ENCODE peak calls at places on chromosomes 16 and 17, in five cellular contexts. Y, E, U, S and O are unnamed samples.

GRCh38 chr16:59633996-59634579 is 900.0 kb upstream of the GOT2 start:
- DNase-seq in S (peak; percentile 76), Y (no peak), E (no peak), U (no peak), O (peak; percentile 92)

GRCh38 chr16:85286066-85286712 is 173.9 kb upstream of the CIBAR2 start:
- DNase-seq in U (no peak), Y (no peak), E (peak; percentile 83), S (peak; percentile 89), O (peak; percentile 58)

GRCh38 chr17:8742274-8742673 is 2.4 kb downstream of the CCDC42 start:
- DNase-seq in E (no peak), S (no peak), Y (no peak), U (no peak), O (no peak)

GRCh38 chr16:17431904-17432625 is 38.7 kb downstream of the XYLT1 start:
- DNase-seq in S (peak; percentile 48), E (no peak), Y (no peak), U (no peak), O (no peak)

GRCh38 chr16:74578838-74579237 is 28.1 kb downstream of the GLG1 start:
- DNase-seq in Y (no peak), U (no peak), S (no peak), E (no peak), O (no peak)

GRCh38 chr17:33892677-33893076 is 362.4 kb upstream of the CCL2 start:
- DNase-seq in S (no peak), E (no peak), Y (no peak), U (no peak), O (no peak)

GRCh38 chr16:89924298-89924924 is 1.3 kb downstream of the TUBB3 start:
- DNase-seq in Y (no peak), E (no peak), U (no peak), S (peak; percentile 43), O (peak; percentile 84)

GRCh38 chr17:39612291-39612894 is 4.7 kb upstream of the NEUROD2 start:
- DNase-seq in Y (no peak), S (no peak), E (no peak), U (no peak), O (no peak)

GRCh38 chr17:45081046-45081703 is 20.1 kb downstream of the NMT1 start:
- DNase-seq in U (no peak), E (no peak), S (no peak), Y (no peak), O (no peak)

GRCh38 chr16:354971-355441 is 2.5 kb upstream of the AXIN1 start:
- DNase-seq in S (no peak), E (no peak), Y (peak; percentile 79), U (no peak), O (no peak)

GRCh38 chr16:50763211-50763610 is 21.3 kb downstream of the CYLD start:
- DNase-seq in S (no peak), U (no peak), E (no peak), Y (no peak), O (no peak)

GRCh38 chr16:673399-673991 is 2.0 kb upstream of the RHBDL1 start:
- DNase-seq in E (no peak), Y (no peak), U (no peak), S (no peak), O (no peak)

GRCh38 chr17:32494621-32495346 is 8.0 kb downstream of the CDK5R1 start:
- DNase-seq in S (no peak), U (no peak), E (no peak), Y (no peak), O (peak; percentile 60)

GRCh38 chr17:64781013-64781392 is 118.9 kb upstream of the SMURF2 start:
- DNase-seq in E (no peak), U (peak; percentile 32), Y (peak; percentile 6), S (no peak), O (no peak)

GRCh38 chr17:60604686-60605334 is 4.8 kb downstream of the PPM1D start:
- DNase-seq in U (no peak), E (no peak), Y (no peak), S (peak; percentile 86), O (peak; percentile 81)

GRCh38 chr17:81576621-81577277 is 24.6 kb upstream of the FAAP100 start:
- DNase-seq in E (no peak), S (peak; percentile 75), U (peak; percentile 26), Y (no peak), O (peak; percentile 88)

GRCh38 chr16:4057439-4057877 is 58.8 kb downstream of the ADCY9 start:
- DNase-seq in E (no peak), S (peak; percentile 73), U (no peak), Y (no peak), O (no peak)

GRCh38 chr16:29811896-29812665 is at the start of gene PRRT2:
- DNase-seq in E (peak; percentile 75), U (no peak), Y (no peak), S (peak; percentile 38), O (peak; percentile 37)

GRCh38 chr17:41967141-41967920 is 736 bp downstream of the CNP start:
- DNase-seq in E (no peak), S (no peak), U (peak; percentile 25), Y (peak; percentile 4), O (peak; percentile 22)

GRCh38 chr17:31068291-31068690 is 26.5 kb upstream of the NF1 start:
- DNase-seq in Y (no peak), U (peak; percentile 70), E (peak; percentile 55), S (peak; percentile 7), O (peak; percentile 51)

GRCh38 chr17:82619641-82620040 is 28.6 kb downstream of the WDR45B start:
- DNase-seq in Y (no peak), U (no peak), E (no peak), S (no peak), O (no peak)

GRCh38 chr16:22130528-22130927 is 31.8 kb upstream of the SDR42E2 start:
- DNase-seq in Y (no peak), S (no peak), U (no peak), E (no peak), O (no peak)

GRCh38 chr17:1649116-1649843 is 386 bp downstream of the RILP start:
- DNase-seq in Y (peak; percentile 75), S (peak; percentile 85), U (peak; percentile 80), E (peak; percentile 91), O (peak; percentile 88)

GRCh38 chr16:69064789-69065313 is 40.6 kb upstream of the HAS3 start:
- DNase-seq in Y (no peak), E (peak; percentile 46), U (no peak), S (no peak), O (no peak)

GRCh38 chr16:13909872-13910303 is 10.1 kb upstream of the ERCC4 start:
- DNase-seq in E (peak; percentile 69), U (no peak), S (peak; percentile 86), Y (no peak), O (peak; percentile 81)

GRCh38 chr17:48909796-48910195 is 1.6 kb downstream of the UBE2Z start:
- DNase-seq in E (no peak), S (no peak), U (no peak), Y (no peak), O (no peak)

GRCh38 chr16:918068-918467 is 52.7 kb downstream of the LMF1 start:
- DNase-seq in U (peak; percentile 66), S (no peak), Y (no peak), E (no peak), O (no peak)

GRCh38 chr17:59371426-59372099 is 40.1 kb downstream of the YPEL2 start:
- DNase-seq in E (peak; percentile 68), U (no peak), S (peak; percentile 65), Y (no peak), O (peak; percentile 35)